ENCODE peak calls at places on chromosome 11, in ten cellular contexts. Z, G, V, Y, X, H, T, E, M and N are unnamed samples.

GRCh38 chr11:126834149-126834548 is 166.4 kb downstream of the KIRREL3 start:
- DNase-seq in E (no peak), T (no peak), X (no peak), Z (no peak), H (no peak), M (no peak), G (no peak), Y (no peak), V (no peak), N (no peak)

GRCh38 chr11:77473801-77474508 is at the start of gene PAK1:
- DNase-seq in Z (peak; percentile 80), H (peak; percentile 91), X (peak; percentile 91), E (peak; percentile 92), V (peak; percentile 90), T (peak; percentile 77), G (peak; percentile 75), M (peak; percentile 72), Y (peak; percentile 88), N (peak; percentile 93)

GRCh38 chr11:123111465-123111864 is 49.5 kb upstream of the HSPA8 start:
- DNase-seq in E (peak; percentile 72), G (peak; percentile 55), M (no peak), V (no peak), T (no peak), H (peak; percentile 75), X (no peak), Y (no peak), Z (peak; percentile 78), N (peak; percentile 66)

GRCh38 chr11:19869466-19869865 is 156.8 kb downstream of the NAV2 start:
- DNase-seq in E (no peak), M (no peak), T (no peak), V (no peak), X (no peak), H (no peak), Z (peak; percentile 75), Y (no peak), G (no peak), N (no peak)

GRCh38 chr11:70158201-70158600 is 44.9 kb upstream of the FADD start:
- DNase-seq in G (no peak), Y (no peak), V (no peak), M (no peak), H (no peak), X (no peak), E (no peak), Z (no peak), T (no peak), N (no peak)

GRCh38 chr11:33877029-33877428 is 14.8 kb downstream of the LMO2 start:
- DNase-seq in Z (no peak), E (no peak), Y (no peak), X (no peak), M (no peak), H (no peak), T (no peak), V (no peak), G (no peak), N (no peak)

GRCh38 chr11:123457187-123457770 is 27.2 kb downstream of the GRAMD1B start:
- DNase-seq in G (peak; percentile 87), X (no peak), H (no peak), T (no peak), E (no peak), Y (no peak), V (no peak), M (no peak), Z (no peak), N (no peak)

GRCh38 chr11:65014146-65014960 is at the start of gene ARL2:
- DNase-seq in X (no peak), G (no peak), H (peak; percentile 92), E (peak; percentile 22), V (peak; percentile 40), Z (no peak), M (peak; percentile 70), T (no peak), Y (no peak), N (peak; percentile 96)

GRCh38 chr11:121236115-121237001 is 56.2 kb upstream of the SC5D start:
- DNase-seq in V (no peak), H (peak; percentile 44), M (no peak), T (no peak), Z (peak; percentile 34), G (no peak), E (peak; percentile 38), Y (no peak), X (no peak), N (peak; percentile 56)

GRCh38 chr11:89181111-89181510 is 3.4 kb downstream of the TYR start:
- DNase-seq in E (no peak), Z (no peak), H (no peak), V (no peak), T (no peak), M (no peak), G (no peak), Y (no peak), X (no peak), N (no peak)

GRCh38 chr11:79439430-79439892 is 1.4 kb downstream of the TENM4 start:
- DNase-seq in Y (no peak), Z (peak; percentile 65), V (no peak), G (peak; percentile 14), M (no peak), X (no peak), H (peak; percentile 16), T (no peak), E (peak; percentile 30), N (peak; percentile 38)

GRCh38 chr11:31958086-31958735 is 132.7 kb upstream of the RCN1 start:
- DNase-seq in T (peak; percentile 17), V (peak; percentile 43), M (peak; percentile 53), X (peak; percentile 72), Z (no peak), Y (peak; percentile 57), G (peak; percentile 12), H (peak; percentile 77), E (peak; percentile 59), N (peak; percentile 78)

GRCh38 chr11:65452806-65453490 is 30.4 kb downstream of the NEAT1 start:
- DNase-seq in Y (no peak), G (no peak), V (no peak), M (no peak), H (no peak), E (peak; percentile 93), X (peak; percentile 55), T (no peak), Z (no peak), N (no peak)

GRCh38 chr11:102849319-102849718 is 5.9 kb upstream of the MMP3 start:
- DNase-seq in X (no peak), V (no peak), E (peak; percentile 84), Y (no peak), T (no peak), M (no peak), H (no peak), G (no peak), Z (no peak), N (no peak)

GRCh38 chr11:113615098-113615497 is 91.0 kb downstream of the TMPRSS5 start:
- DNase-seq in G (no peak), Z (no peak), V (no peak), X (no peak), T (no peak), E (no peak), M (no peak), H (no peak), Y (peak; percentile 77), N (no peak)

GRCh38 chr11:120343429-120343828 is 7.2 kb downstream of the ARHGEF12 start:
- DNase-seq in M (no peak), Z (no peak), E (no peak), Y (no peak), H (peak; percentile 65), T (no peak), V (no peak), X (no peak), G (peak; percentile 80), N (peak; percentile 75)

GRCh38 chr11:76795285-76795935 is 12.3 kb downstream of the TSKU start:
- DNase-seq in T (no peak), H (peak; percentile 12), V (no peak), G (no peak), E (no peak), X (no peak), Y (no peak), Z (no peak), M (no peak), N (no peak)

GRCh38 chr11:70746351-70746750 is 348.0 kb downstream of the CTTN start:
- DNase-seq in Z (no peak), X (no peak), H (no peak), M (no peak), V (no peak), T (no peak), G (no peak), E (no peak), Y (no peak), N (no peak)

GRCh38 chr11:70953720-70954119 is 298.7 kb downstream of the SHANK2 start:
- DNase-seq in V (no peak), H (no peak), G (no peak), M (no peak), Y (no peak), T (no peak), X (no peak), Z (no peak), E (no peak), N (no peak)

GRCh38 chr11:7462706-7463105 is 22.6 kb upstream of the OLFML1 start:
- DNase-seq in Y (no peak), H (no peak), T (no peak), G (no peak), Z (no peak), E (no peak), M (no peak), X (no peak), V (no peak), N (no peak)

GRCh38 chr11:76830639-76831312 is 29.9 kb upstream of the ACER3 start:
- DNase-seq in Y (peak; percentile 38), X (no peak), V (no peak), H (no peak), Z (no peak), T (no peak), G (no peak), E (peak; percentile 80), M (no peak), N (no peak)

GRCh38 chr11:34308049-34308692 is 49.6 kb downstream of the ABTB2 start:
- DNase-seq in Z (no peak), V (no peak), H (no peak), T (no peak), X (no peak), E (peak; percentile 86), M (no peak), G (no peak), Y (no peak), N (no peak)

GRCh38 chr11:35740061-35740824 is 77.7 kb downstream of the TRIM44 start:
- DNase-seq in H (no peak), Y (no peak), Z (no peak), V (no peak), T (no peak), X (no peak), E (no peak), M (no peak), G (peak; percentile 24), N (no peak)

GRCh38 chr11:34263462-34264186 is 94.2 kb downstream of the ABTB2 start:
- DNase-seq in Y (peak; percentile 13), H (no peak), M (no peak), G (no peak), V (no peak), Z (no peak), E (peak; percentile 93), T (no peak), X (no peak), N (no peak)

GRCh38 chr11:7115775-7116174 is 27.0 kb downstream of the RBMXL2 start:
- DNase-seq in Z (no peak), Y (no peak), X (no peak), M (no peak), V (no peak), H (no peak), G (no peak), E (no peak), T (no peak), N (no peak)

GRCh38 chr11:12472401-12473065 is 95.2 kb downstream of the PARVA start:
- DNase-seq in Z (no peak), H (no peak), T (no peak), M (no peak), Y (no peak), G (peak; percentile 16), E (no peak), V (no peak), X (no peak), N (no peak)

GRCh38 chr11:120667281-120667680 is 155.7 kb downstream of the GRIK4 start:
- DNase-seq in V (no peak), H (no peak), M (no peak), Z (no peak), Y (peak; percentile 38), G (no peak), T (no peak), E (no peak), X (no peak), N (no peak)

GRCh38 chr11:132402056-132402684 is 1031.8 kb downstream of the NTM start:
- DNase-seq in V (no peak), E (peak; percentile 41), T (no peak), H (peak; percentile 54), Z (peak; percentile 44), G (peak; percentile 59), Y (no peak), X (no peak), M (no peak), N (peak; percentile 64)